ENCODE peak calls at places on chromosomes 6 and 20, in ten cellular contexts. J, Y, Z, L, V, K, H, F, Q and O are unnamed samples.

GRCh38 chr20:19688031-19688806 is 69.8 kb upstream of the RIN2 start:
- DNase-seq in J (peak), Y (peak), Z (peak), L (peak), V (no peak), K (peak), H (peak), F (peak), Q (no peak), O (no peak)

GRCh38 chr20:63680427-63680826 is 16.0 kb upstream of the TNFRSF6B start:
- DNase-seq in J (no peak), Y (no peak), Z (no peak), L (no peak), V (no peak), K (no peak), H (no peak), F (no peak), Q (no peak), O (no peak)

GRCh38 chr20:41163821-41164220 is 26.5 kb downstream of the PLCG1 start:
- DNase-seq in J (no peak), Y (no peak), Z (no peak), L (no peak), V (no peak), K (no peak), H (no peak), F (peak), Q (no peak), O (no peak)

GRCh38 chr6:131694832-131695426 is 6.3 kb downstream of the OR2A4 start:
- DNase-seq in J (peak), Y (peak), Z (peak), L (peak), V (no peak), K (peak), H (peak), F (no peak), Q (peak), O (no peak)

GRCh38 chr20:37763105-37763504 is 69.3 kb downstream of the CTNNBL1 start:
- DNase-seq in J (no peak), Y (no peak), Z (no peak), L (no peak), V (no peak), K (no peak), H (no peak), F (no peak), Q (no peak), O (no peak)

GRCh38 chr6:161152527-161152862 is 121.4 kb downstream of the AGPAT4 start:
- DNase-seq in J (no peak), Y (no peak), Z (no peak), L (no peak), V (no peak), K (no peak), H (no peak), F (no peak), Q (no peak), O (no peak)

GRCh38 chr6:4687989-4688947 is 87.9 kb upstream of the CDYL start:
- DNase-seq in J (peak), Y (no peak), Z (peak), L (no peak), V (no peak), K (no peak), H (peak), F (no peak), Q (no peak), O (no peak)

GRCh38 chr6:75693534-75693933 is 55.5 kb upstream of the MYO6 start:
- DNase-seq in J (peak), Y (no peak), Z (peak), L (no peak), V (no peak), K (no peak), H (no peak), F (no peak), Q (no peak), O (no peak)

GRCh38 chr20:36606171-36607116 is 865 bp downstream of the RAB5IF start:
- DNase-seq in J (no peak), Y (no peak), Z (peak), L (no peak), V (no peak), K (no peak), H (no peak), F (no peak), Q (no peak), O (no peak)

GRCh38 chr6:135922746-135923145 is 71.2 kb downstream of the PDE7B start:
- DNase-seq in J (no peak), Y (no peak), Z (peak), L (no peak), V (no peak), K (no peak), H (no peak), F (peak), Q (no peak), O (no peak)

GRCh38 chr6:89205819-89206218 is 11.3 kb downstream of the GABRR1 start:
- DNase-seq in J (no peak), Y (no peak), Z (no peak), L (no peak), V (no peak), K (peak), H (no peak), F (no peak), Q (no peak), O (no peak)

GRCh38 chr20:4167261-4168004 is 152.1 kb upstream of the RNF24 start:
- DNase-seq in J (no peak), Y (no peak), Z (no peak), L (peak), V (no peak), K (peak), H (no peak), F (no peak), Q (no peak), O (no peak)

GRCh38 chr6:105733556-105734162 is 330.8 kb upstream of the PREP start:
- DNase-seq in J (no peak), Y (no peak), Z (peak), L (peak), V (no peak), K (no peak), H (peak), F (no peak), Q (no peak), O (no peak)

GRCh38 chr6:56677559-56677958 is 34.9 kb upstream of the DST start:
- DNase-seq in J (no peak), Y (no peak), Z (peak), L (no peak), V (no peak), K (no peak), H (no peak), F (no peak), Q (no peak), O (no peak)